ENCODE peak calls at places on chromosomes 3 and 15, in ten cellular contexts. A is fibroblast of lung, V is fibroblast of pulmonary artery, B is brain microvascular endothelial cell, E is HFF-Myc, I is psoas muscle, R is right atrium auricular region, K is kidney epithelial cell, C is epithelial cell of esophagus, U is hepatocyte. O is an unnamed sample.
A peak's percentile ranks its signal among the peaks of the same experiment; 100 is the strongest.

GRCh38 chr15:73127302-73127936 is 75.2 kb downstream of the NEO1 start:
- DNase-seq in A (peak; percentile 39), V (peak; percentile 46), B (peak; percentile 23), E (peak; percentile 2), I (no peak), R (no peak), K (no peak), C (peak; percentile 48), U (peak; percentile 32), O (no peak)

GRCh38 chr3:65170357-65171090 is 482.7 kb upstream of the ADAMTS9 start:
- DNase-seq in A (peak; percentile 96), V (peak; percentile 96), B (peak; percentile 94), E (no peak), I (peak; percentile 84), R (peak; percentile 94), K (no peak), C (peak; percentile 69), U (peak; percentile 76), O (peak; percentile 99)

GRCh38 chr3:58722526-58722925 is 56.0 kb upstream of the FAM3D start:
- DNase-seq in A (peak; percentile 0), V (no peak), B (no peak), E (no peak), I (no peak), R (no peak), K (no peak), C (no peak), U (peak; percentile 35), O (no peak)

GRCh38 chr3:72660270-72661114 is 187.8 kb downstream of the SHQ1 start:
- DNase-seq in A (no peak), V (no peak), B (no peak), E (no peak), I (no peak), R (no peak), K (no peak), C (peak; percentile 69), U (no peak), O (no peak)

GRCh38 chr15:40150163-40150925 is 10.5 kb upstream of the BUB1B start:
- DNase-seq in A (peak; percentile 59), V (peak; percentile 68), B (peak; percentile 22), E (peak; percentile 20), I (peak; percentile 45), R (no peak), K (peak; percentile 63), C (peak; percentile 97), U (peak; percentile 19), O (peak; percentile 34)

GRCh38 chr3:138747229-138747628 is 87.5 kb downstream of the PIK3CB start:
- DNase-seq in A (no peak), V (no peak), B (no peak), E (no peak), I (no peak), R (no peak), K (no peak), C (no peak), U (no peak), O (peak; percentile 25)

GRCh38 chr3:160616721-160617120 is 51.4 kb upstream of the KPNA4 start:
- DNase-seq in A (peak; percentile 58), V (peak; percentile 42), B (peak; percentile 63), E (no peak), I (no peak), R (no peak), K (peak; percentile 23), C (peak; percentile 70), U (no peak), O (peak; percentile 43)

GRCh38 chr3:40248591-40248990 is 60.9 kb upstream of the EIF1B start:
- DNase-seq in A (no peak), V (no peak), B (no peak), E (no peak), I (no peak), R (no peak), K (no peak), C (no peak), U (no peak), O (peak; percentile 8)

GRCh38 chr3:176926688-176927087 is 270.6 kb downstream of the TBL1XR1 start:
- DNase-seq in A (no peak), V (no peak), B (no peak), E (no peak), I (no peak), R (no peak), K (no peak), C (no peak), U (no peak), O (no peak)

GRCh38 chr3:186303985-186304384 is 58.0 kb downstream of the DGKG start:
- DNase-seq in A (no peak), V (no peak), B (no peak), E (no peak), I (no peak), R (no peak), K (no peak), C (no peak), U (no peak), O (no peak)

GRCh38 chr3:35305406-35305805 is 333.9 kb upstream of the ARPP21 start:
- DNase-seq in A (no peak), V (no peak), B (no peak), E (no peak), I (no peak), R (no peak), K (no peak), C (no peak), U (no peak), O (no peak)

GRCh38 chr3:17023006-17023664 is 138.4 kb downstream of the PLCL2 start:
- DNase-seq in A (no peak), V (peak; percentile 56), B (no peak), E (no peak), I (no peak), R (no peak), K (peak; percentile 16), C (peak; percentile 41), U (no peak), O (no peak)

GRCh38 chr15:29904731-29905417 is 82.6 kb upstream of the TJP1 start:
- DNase-seq in A (peak; percentile 37), V (no peak), B (no peak), E (no peak), I (no peak), R (no peak), K (no peak), C (no peak), U (no peak), O (no peak)

GRCh38 chr15:69657626-69658025 is 205.0 kb downstream of the RPLP1 start:
- DNase-seq in A (no peak), V (no peak), B (no peak), E (no peak), I (no peak), R (no peak), K (no peak), C (no peak), U (no peak), O (no peak)

DNA sequence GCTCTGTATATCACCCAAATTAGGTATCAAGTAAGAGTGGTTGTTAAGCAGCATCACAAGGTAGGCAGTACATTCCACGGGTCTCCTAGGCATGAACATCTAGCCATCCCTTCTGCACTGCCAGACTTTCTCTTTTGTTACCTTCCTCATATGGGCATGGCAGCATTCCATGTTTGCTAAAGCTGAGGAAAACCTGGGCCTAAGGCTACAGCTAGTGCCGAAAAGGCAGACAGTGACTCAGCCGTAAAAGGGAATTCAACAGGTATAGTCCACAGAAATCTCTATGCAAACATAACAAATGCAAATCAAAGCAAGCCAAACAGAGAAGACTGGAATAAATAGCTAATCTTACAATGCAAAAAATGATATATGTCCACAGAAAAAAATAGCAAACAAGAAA is 645.4 kb downstream of the ZBBX start:
- DNase-seq in A (no peak), V (no peak), B (no peak), E (no peak), I (no peak), R (no peak), K (no peak), C (peak; percentile 42), U (peak; percentile 6), O (no peak)
- TF ChIP-seq CTCF in A (no peak), V (no peak), B (no peak), E (no peak), I (no peak), R (no peak), K (no peak), C (no peak), U (no peak), O (no peak)

GRCh38 chr15:41502787-41503668 is 9.4 kb downstream of the ITPKA start:
- DNase-seq in A (no peak), V (no peak), B (no peak), E (no peak), I (no peak), R (no peak), K (no peak), C (no peak), U (no peak), O (no peak)
- H3K4me3 ChIP-seq in A (no peak overlapping the region), V (no peak overlapping the region), B (no peak overlapping the region), E (no peak overlapping the region), I (peak overlapping the region; percentile 51), R (no peak overlapping the region), K (no peak overlapping the region), C (no peak overlapping the region), U (no peak overlapping the region), O (no peak overlapping the region)

GRCh38 chr3:14608298-14608697 is 43.3 kb upstream of the CCDC174 start:
- DNase-seq in A (no peak), V (no peak), B (no peak), E (no peak), I (no peak), R (no peak), K (no peak), C (no peak), U (no peak), O (no peak)
- TF ChIP-seq CTCF in A (no peak), V (no peak), B (peak; percentile 24), E (peak; percentile 8), I (no peak), R (no peak), K (peak; percentile 8), C (peak; percentile 23), U (no peak), O (no peak)

GRCh38 chr3:171311784-171312183 is 148.4 kb downstream of the TNIK start:
- DNase-seq in A (no peak), V (no peak), B (no peak), E (no peak), I (no peak), R (no peak), K (no peak), C (no peak), U (no peak), O (no peak)

GRCh38 chr3:171302009-171302408 is 158.2 kb downstream of the TNIK start:
- DNase-seq in A (no peak), V (no peak), B (no peak), E (no peak), I (no peak), R (no peak), K (no peak), C (no peak), U (no peak), O (no peak)

GRCh38 chr3:171307988-171308387 is 152.2 kb downstream of the TNIK start:
- DNase-seq in A (no peak), V (no peak), B (no peak), E (no peak), I (no peak), R (no peak), K (no peak), C (no peak), U (no peak), O (no peak)

GRCh38 chr3:171309906-171310359 is 150.3 kb downstream of the TNIK start:
- DNase-seq in A (peak; percentile 61), V (peak; percentile 76), B (peak; percentile 87), E (peak; percentile 14), I (no peak), R (no peak), K (peak; percentile 44), C (peak; percentile 79), U (peak; percentile 38), O (no peak)

DNA sequence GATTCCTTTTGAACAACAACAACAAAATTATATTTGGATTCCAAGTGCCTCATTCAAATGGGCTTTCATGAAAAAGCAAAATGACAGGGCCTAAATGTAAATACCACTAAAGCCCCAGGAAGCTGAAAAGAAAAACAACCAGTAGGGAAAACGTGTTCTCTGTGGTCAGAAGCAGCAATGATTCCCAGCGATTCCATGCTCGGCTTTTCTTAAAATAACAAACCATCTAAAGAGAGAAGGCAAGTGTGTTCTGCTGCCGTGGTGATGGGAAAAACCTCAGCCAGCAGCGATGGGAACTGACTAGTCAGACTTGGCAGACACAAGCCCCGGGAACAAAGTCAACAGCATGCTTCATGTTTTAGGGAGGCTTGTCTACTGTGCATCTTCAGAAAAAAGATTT is 153.6 kb downstream of the TNIK start:
- DNase-seq in A (peak; percentile 98), V (peak; percentile 95), B (peak; percentile 99), E (no peak), I (peak; percentile 56), R (peak; percentile 79), K (peak; percentile 98), C (peak; percentile 35), U (peak; percentile 6), O (peak; percentile 72)
- H3K4me3 ChIP-seq in A (no peak overlapping the region), V (peak overlapping the region; percentile 0), B (no peak overlapping the region), E (no peak overlapping the region), I (peak overlapping the region; percentile 12), R (no peak overlapping the region), K (no peak overlapping the region), C (no peak overlapping the region), U (no peak overlapping the region), O (no peak overlapping the region)

O was measured in retinal pigment epithelial cell.